ENCODE peak calls at places on chromosomes 1 and 21, in ten cellular contexts. D, R, A, S, B, G, I, J, Y and M are unnamed samples.

GRCh38 chr1:3471356-3472087 is 17.1 kb downstream of the ARHGEF16 start:
- DNase-seq in D (peak), R (no peak), A (peak), S (peak), B (no peak), G (no peak), I (peak), J (no peak), Y (no peak), M (no peak)

GRCh38 chr1:243454328-243454997 is 198.6 kb downstream of the SDCCAG8 start:
- DNase-seq in D (no peak), R (no peak), A (no peak), S (no peak), B (no peak), G (no peak), I (no peak), J (no peak), Y (no peak), M (no peak)

GRCh38 chr1:60068393-60069045 is 5.1 kb downstream of the C1orf87 start:
- DNase-seq in D (no peak), R (no peak), A (no peak), S (peak), B (no peak), G (no peak), I (peak), J (no peak), Y (peak), M (no peak)

GRCh38 chr1:233584376-233584775 is 29.5 kb upstream of the KCNK1 start:
- DNase-seq in D (no peak), R (no peak), A (no peak), S (no peak), B (no peak), G (no peak), I (no peak), J (no peak), Y (no peak), M (no peak)

GRCh38 chr21:33395866-33396265 is 7.3 kb upstream of the IFNGR2 start:
- DNase-seq in D (peak), R (no peak), A (no peak), S (peak), B (no peak), G (no peak), I (no peak), J (no peak), Y (no peak), M (no peak)

GRCh38 chr21:31606081-31606874 is 53.2 kb upstream of the SOD1 start:
- DNase-seq in D (no peak), R (no peak), A (no peak), S (no peak), B (no peak), G (no peak), I (no peak), J (no peak), Y (no peak), M (no peak)

GRCh38 chr1:233796146-233796798 is 108.2 kb upstream of the SLC35F3 start:
- DNase-seq in D (no peak), R (no peak), A (peak), S (peak), B (no peak), G (no peak), I (no peak), J (no peak), Y (no peak), M (no peak)

GRCh38 chr1:171346866-171347265 is 32.9 kb downstream of the FMO4 start:
- DNase-seq in D (no peak), R (no peak), A (no peak), S (peak), B (no peak), G (no peak), I (peak), J (no peak), Y (no peak), M (no peak)

GRCh38 chr1:115127539-115127938 is 38.2 kb upstream of the TSPAN2 start:
- DNase-seq in D (no peak), R (no peak), A (no peak), S (no peak), B (no peak), G (no peak), I (no peak), J (no peak), Y (no peak), M (no peak)

GRCh38 chr1:72837781-72838180 is 555.4 kb upstream of the NEGR1 start:
- DNase-seq in D (no peak), R (no peak), A (peak), S (no peak), B (no peak), G (no peak), I (no peak), J (no peak), Y (no peak), M (no peak)

DNA sequence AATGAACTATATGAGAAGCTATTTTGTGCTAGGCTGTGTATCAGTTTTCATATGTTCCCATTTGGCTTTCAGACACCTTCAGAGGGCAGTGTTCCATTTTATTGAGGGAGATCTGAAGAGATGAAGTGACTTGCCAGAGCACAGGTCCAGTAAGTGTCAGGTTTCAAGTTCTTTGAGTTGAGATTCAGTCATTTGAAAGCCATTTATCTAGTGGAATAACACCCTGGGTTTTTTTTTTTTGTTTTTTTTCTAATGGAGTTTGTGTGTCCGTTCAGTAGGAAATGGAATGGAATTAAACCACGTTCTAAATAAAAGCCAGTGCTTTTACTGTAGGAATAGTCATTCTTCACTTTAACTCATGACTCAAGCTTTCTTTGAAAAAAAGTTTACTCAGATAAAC is 652.9 kb upstream of the USP24 start:
- DNase-seq in D (peak), R (peak), A (no peak), S (peak), B (no peak), G (no peak), I (peak), J (no peak), Y (peak), M (no peak)
- TF ChIP-seq CTCF in D (no peak), R (no peak), A (no peak), S (peak), B (no peak), G (no peak), I (no peak), J (no peak), Y (peak), M (no peak)

GRCh38 chr1:52264530-52265115 is 101.4 kb downstream of the CC2D1B start:
- DNase-seq in D (no peak), R (no peak), A (no peak), S (peak), B (no peak), G (no peak), I (no peak), J (no peak), Y (no peak), M (no peak)
- TF ChIP-seq CTCF in D (no peak), R (no peak), A (no peak), S (no peak), B (no peak), G (no peak), I (peak), J (no peak), Y (no peak), M (no peak)

GRCh38 chr1:207893737-207894582 is 17.0 kb downstream of the CD34 start:
- DNase-seq in D (no peak), R (no peak), A (no peak), S (no peak), B (no peak), G (no peak), I (no peak), J (no peak), Y (no peak), M (no peak)
- TF ChIP-seq CTCF in D (no peak), R (no peak), A (no peak), S (no peak), B (no peak), G (no peak), I (no peak), J (no peak), Y (peak), M (no peak)

GRCh38 chr1:183908095-183908494 is 103.2 kb downstream of the RGL1 start:
- DNase-seq in D (no peak), R (no peak), A (no peak), S (no peak), B (no peak), G (no peak), I (no peak), J (no peak), Y (no peak), M (no peak)

GRCh38 chr1:183911285-183911684 is 106.4 kb downstream of the RGL1 start:
- DNase-seq in D (no peak), R (no peak), A (no peak), S (no peak), B (no peak), G (no peak), I (no peak), J (peak), Y (no peak), M (peak)

GRCh38 chr1:183910780-183911179 is 105.9 kb downstream of the RGL1 start:
- DNase-seq in D (no peak), R (no peak), A (no peak), S (no peak), B (no peak), G (no peak), I (no peak), J (no peak), Y (no peak), M (no peak)

GRCh38 chr1:183907106-183907505 is 102.2 kb downstream of the RGL1 start:
- DNase-seq in D (peak), R (no peak), A (no peak), S (no peak), B (no peak), G (no peak), I (no peak), J (no peak), Y (no peak), M (no peak)

GRCh38 chr1:183909672-183910071 is 104.8 kb downstream of the RGL1 start:
- DNase-seq in D (no peak), R (no peak), A (no peak), S (no peak), B (no peak), G (no peak), I (no peak), J (no peak), Y (no peak), M (no peak)
- TF ChIP-seq CTCF in D (no peak), R (no peak), A (no peak), S (no peak), B (no peak), G (no peak), I (no peak), J (no peak), Y (no peak), M (no peak)

GRCh38 chr21:41133896-41134522 is 34.0 kb upstream of the BACE2 start:
- DNase-seq in D (peak), R (no peak), A (peak), S (peak), B (no peak), G (no peak), I (peak), J (peak), Y (peak), M (no peak)
- TF ChIP-seq CTCF in D (peak), R (no peak), A (peak), S (peak), B (no peak), G (no peak), I (peak), J (peak), Y (peak), M (no peak)

GRCh38 chr21:42258885-42259407 is 40.0 kb downstream of the ABCG1 start:
- DNase-seq in D (no peak), R (no peak), A (no peak), S (no peak), B (no peak), G (no peak), I (no peak), J (no peak), Y (no peak), M (no peak)
- TF ChIP-seq CTCF in D (no peak), R (no peak), A (no peak), S (no peak), B (peak), G (no peak), I (no peak), J (no peak), Y (no peak), M (peak)

GRCh38 chr1:2029561-2029960 is 10.4 kb downstream of the GABRD start:
- DNase-seq in D (no peak), R (no peak), A (no peak), S (no peak), B (no peak), G (no peak), I (no peak), J (no peak), Y (no peak), M (no peak)
- TF ChIP-seq CTCF in D (no peak), R (no peak), A (no peak), S (no peak), B (no peak), G (no peak), I (no peak), J (no peak), Y (no peak), M (no peak)

GRCh38 chr1:161159087-161159914 is at the start of gene USP21:
- DNase-seq in D (peak), R (peak), A (peak), S (peak), B (peak), G (peak), I (peak), J (peak), Y (no peak), M (peak)
- TF ChIP-seq CTCF in D (peak), R (no peak), A (no peak), S (peak), B (no peak), G (no peak), I (peak), J (no peak), Y (peak), M (no peak)

GRCh38 chr1:229258851-229259110 is 12.1 kb upstream of the RAB4A start:
- DNase-seq in D (no peak), R (no peak), A (no peak), S (no peak), B (no peak), G (no peak), I (no peak), J (no peak), Y (no peak), M (no peak)

GRCh38 chr1:229252228-229252984 is 18.5 kb upstream of the RAB4A start:
- DNase-seq in D (no peak), R (no peak), A (no peak), S (no peak), B (no peak), G (no peak), I (no peak), J (no peak), Y (no peak), M (no peak)

GRCh38 chr1:229258031-229258850 is 12.7 kb upstream of the RAB4A start:
- DNase-seq in D (peak), R (peak), A (peak), S (peak), B (peak), G (peak), I (peak), J (peak), Y (peak), M (peak)

GRCh38 chr1:229253170-229253974 is 17.5 kb upstream of the RAB4A start:
- DNase-seq in D (peak), R (no peak), A (no peak), S (peak), B (no peak), G (no peak), I (no peak), J (no peak), Y (no peak), M (peak)

DNA sequence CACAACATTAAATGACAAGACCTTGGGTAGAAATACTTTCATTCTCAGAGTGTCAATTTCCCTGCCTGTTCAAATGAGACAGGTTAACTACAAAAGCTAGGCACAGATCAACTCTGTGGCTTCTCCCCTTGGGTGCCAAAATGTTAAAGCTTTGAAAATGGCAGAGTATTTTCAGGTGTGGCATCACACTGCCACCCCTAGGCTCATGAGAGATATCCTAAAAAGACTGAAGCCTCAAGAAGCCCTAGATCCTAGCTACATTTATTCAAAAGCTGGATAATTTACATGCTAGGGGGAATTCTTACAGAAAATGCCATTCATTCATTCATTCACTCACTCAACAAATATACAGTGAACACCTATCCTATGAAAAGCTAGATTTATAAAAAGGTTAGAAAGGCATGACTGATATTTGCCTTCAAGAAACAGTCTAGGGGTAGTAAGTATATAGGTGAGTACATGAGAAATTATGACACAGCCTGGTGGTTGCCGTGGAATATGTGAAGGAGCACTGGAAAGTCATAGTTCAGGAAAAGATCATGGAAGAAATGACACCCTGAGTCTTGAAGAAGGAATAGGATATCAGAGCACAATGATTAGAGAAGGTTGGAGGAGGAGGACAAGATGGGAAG is 15.9 kb upstream of the RAB4A start:
- DNase-seq in D (no peak), R (peak), A (no peak), S (no peak), B (no peak), G (no peak), I (no peak), J (no peak), Y (no peak), M (peak)
- TF ChIP-seq CTCF in D (peak), R (no peak), A (peak), S (peak), B (peak), G (no peak), I (peak), J (peak), Y (peak), M (no peak)